ENCODE peak calls at places on chromosomes 16 and 17, in eight cellular contexts. One of them, this sample, is unnamed. For H3K4me1 and H3K27me3, the result is how much of the 10 kb centered on the place peaks cover.

GRCh38 chr17:50051082-50051576 is 4.8 kb upstream of the ITGA3 start:
- DNase-seq in psoas muscle: no peak
- DNase-seq in fibroblast of lung: peak
- DNase-seq in heart right ventricle: no peak
- DNase-seq in Peyer's patch: no peak
- DNase-seq in ovary: no peak
- DNase-seq in cardiac muscle cell: no peak
- DNase-seq in ascending aorta: no peak
- DNase-seq in this sample: no peak

GRCh38 chr17:49218941-49219913 is 8.7 kb downstream of the ABI3 start:
- DNase-seq in fibroblast of lung: no peak
- DNase-seq in heart right ventricle: no peak
- DNase-seq in ascending aorta: no peak
- DNase-seq in Peyer's patch: peak
- DNase-seq in psoas muscle: peak
- DNase-seq in cardiac muscle cell: no peak
- DNase-seq in ovary: no peak
- DNase-seq in this sample: peak

GRCh38 chr17:38403491-38403890 is 24.8 kb upstream of the ARHGAP23 start:
- DNase-seq in cardiac muscle cell: no peak
- DNase-seq in ascending aorta: no peak
- DNase-seq in heart right ventricle: no peak
- DNase-seq in psoas muscle: no peak
- DNase-seq in ovary: no peak
- DNase-seq in Peyer's patch: no peak
- DNase-seq in fibroblast of lung: peak
- DNase-seq in this sample: no peak

GRCh38 chr17:2815781-2816185 is 19.5 kb downstream of the RAP1GAP2 start:
- DNase-seq in ovary: no peak
- DNase-seq in psoas muscle: no peak
- DNase-seq in ascending aorta: no peak
- DNase-seq in heart right ventricle: no peak
- DNase-seq in cardiac muscle cell: peak
- DNase-seq in Peyer's patch: peak
- DNase-seq in fibroblast of lung: no peak
- DNase-seq in this sample: no peak

GRCh38 chr17:74181341-74181740 is 22.1 kb upstream of the RPL38 start:
- DNase-seq in Peyer's patch: no peak
- DNase-seq in cardiac muscle cell: no peak
- DNase-seq in ovary: no peak
- DNase-seq in ascending aorta: no peak
- DNase-seq in psoas muscle: no peak
- DNase-seq in fibroblast of lung: no peak
- DNase-seq in heart right ventricle: no peak
- DNase-seq in this sample: no peak

GRCh38 chr16:72978212-72978611 is 69.7 kb downstream of the ZFHX3 start:
- DNase-seq in ovary: no peak
- DNase-seq in heart right ventricle: no peak
- DNase-seq in Peyer's patch: no peak
- DNase-seq in ascending aorta: no peak
- DNase-seq in fibroblast of lung: no peak
- DNase-seq in psoas muscle: no peak
- DNase-seq in cardiac muscle cell: no peak
- DNase-seq in this sample: no peak

GRCh38 chr17:44763170-44763569 is 4.4 kb downstream of the ADAM11 start:
- DNase-seq in cardiac muscle cell: no peak
- DNase-seq in fibroblast of lung: no peak
- DNase-seq in ovary: no peak
- DNase-seq in heart right ventricle: no peak
- DNase-seq in Peyer's patch: no peak
- DNase-seq in psoas muscle: no peak
- DNase-seq in ascending aorta: no peak
- DNase-seq in this sample: no peak

GRCh38 chr16:53415504-53415903 is 18.8 kb upstream of the RBL2 start:
- DNase-seq in psoas muscle: no peak
- DNase-seq in cardiac muscle cell: peak
- DNase-seq in ovary: no peak
- DNase-seq in Peyer's patch: no peak
- DNase-seq in ascending aorta: no peak
- DNase-seq in fibroblast of lung: no peak
- DNase-seq in heart right ventricle: no peak
- DNase-seq in this sample: no peak

GRCh38 chr16:49704586-49705155 is 151.2 kb downstream of the ZNF423 start:
- DNase-seq in fibroblast of lung: no peak
- DNase-seq in Peyer's patch: no peak
- DNase-seq in ovary: no peak
- DNase-seq in cardiac muscle cell: no peak
- DNase-seq in ascending aorta: no peak
- DNase-seq in psoas muscle: no peak
- DNase-seq in heart right ventricle: no peak
- DNase-seq in this sample: no peak
- H3K4me1 ChIP-seq in fibroblast of lung: under half
- H3K4me1 ChIP-seq in Peyer's patch: under half
- H3K4me1 ChIP-seq in ovary: under half
- H3K4me1 ChIP-seq in cardiac muscle cell: under half
- H3K4me1 ChIP-seq in ascending aorta: under half
- H3K4me1 ChIP-seq in psoas muscle: under half
- H3K4me1 ChIP-seq in heart right ventricle: under half
- H3K4me1 ChIP-seq in this sample: under half

GRCh38 chr16:80570106-80570478 is 29.3 kb downstream of the DYNLRB2 start:
- DNase-seq in fibroblast of lung: peak
- DNase-seq in psoas muscle: no peak
- DNase-seq in ovary: no peak
- DNase-seq in cardiac muscle cell: no peak
- DNase-seq in Peyer's patch: no peak
- DNase-seq in heart right ventricle: no peak
- DNase-seq in ascending aorta: no peak
- DNase-seq in this sample: no peak
- H3K27ac ChIP-seq in fibroblast of lung: no peak
- H3K27ac ChIP-seq in psoas muscle: no peak
- H3K27ac ChIP-seq in ovary: no peak
- H3K27ac ChIP-seq in cardiac muscle cell: no peak
- H3K27ac ChIP-seq in Peyer's patch: no peak
- H3K27ac ChIP-seq in heart right ventricle: no peak
- H3K27ac ChIP-seq in ascending aorta: no peak
- H3K27ac ChIP-seq in this sample: no peak

GRCh38 chr16:54936086-54936978 is 5.7 kb downstream of the IRX5 start:
- DNase-seq in heart right ventricle: peak
- DNase-seq in ascending aorta: no peak
- DNase-seq in fibroblast of lung: peak
- DNase-seq in Peyer's patch: no peak
- DNase-seq in psoas muscle: no peak
- DNase-seq in cardiac muscle cell: peak
- DNase-seq in ovary: no peak
- DNase-seq in this sample: no peak
- H3K27me3 ChIP-seq in heart right ventricle: half or more
- H3K27me3 ChIP-seq in ascending aorta: under half
- H3K27me3 ChIP-seq in fibroblast of lung: half or more
- H3K27me3 ChIP-seq in Peyer's patch: under half
- H3K27me3 ChIP-seq in psoas muscle: under half
- H3K27me3 ChIP-seq in cardiac muscle cell: under half
- H3K27me3 ChIP-seq in ovary: under half
- H3K27me3 ChIP-seq in this sample: under half

DNA sequence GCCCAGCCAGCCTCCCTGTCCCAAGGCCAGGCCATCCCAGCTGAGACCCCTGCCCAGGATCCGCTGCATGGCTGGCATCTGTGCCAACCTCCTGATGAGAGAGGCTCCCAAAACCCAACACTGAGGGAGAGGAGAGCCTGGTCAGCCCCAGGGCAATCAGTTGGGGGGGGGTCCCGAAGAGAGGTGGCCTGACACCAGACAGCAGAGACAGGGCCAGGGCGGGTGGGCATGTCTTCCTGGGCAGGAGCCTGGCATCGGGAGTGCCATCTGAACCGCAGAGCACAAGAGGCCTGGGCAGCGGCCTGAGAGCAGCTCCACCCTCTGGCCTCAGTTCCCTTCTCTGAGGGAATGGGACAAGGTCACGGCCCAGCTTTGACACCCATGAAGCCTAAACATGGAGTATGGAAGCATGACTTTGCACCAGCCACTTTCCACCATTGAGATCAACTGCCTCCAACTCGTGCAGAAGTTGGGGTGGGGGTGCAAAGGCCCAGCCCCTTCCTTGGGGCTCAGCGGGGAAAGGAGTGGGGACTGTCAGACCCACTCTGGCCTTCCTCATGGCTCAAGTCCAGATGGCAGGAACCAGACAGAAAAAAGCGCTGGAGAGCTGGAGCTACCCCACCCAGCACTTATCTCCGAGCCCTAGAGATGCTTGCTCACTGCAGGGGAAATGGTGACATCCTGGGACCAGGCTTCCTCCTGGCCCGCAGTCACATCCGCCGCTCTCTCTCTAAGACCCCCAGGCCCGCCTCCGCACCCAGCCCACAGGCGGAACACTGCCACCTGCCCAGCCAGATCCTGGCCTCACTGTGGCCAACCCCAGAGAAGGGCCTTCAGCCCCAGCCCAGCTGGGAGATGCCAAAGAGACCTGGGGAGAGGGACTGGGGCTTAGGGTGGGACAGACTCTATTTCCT is 9.7 kb downstream of the RHBDF2 start:
- DNase-seq in ovary: no peak
- DNase-seq in ascending aorta: no peak
- DNase-seq in Peyer's patch: peak
- DNase-seq in fibroblast of lung: no peak
- DNase-seq in cardiac muscle cell: no peak
- DNase-seq in heart right ventricle: no peak
- DNase-seq in psoas muscle: no peak
- DNase-seq in this sample: no peak
- H3K4me1 ChIP-seq in ovary: under half
- H3K4me1 ChIP-seq in ascending aorta: under half
- H3K4me1 ChIP-seq in Peyer's patch: under half
- H3K4me1 ChIP-seq in fibroblast of lung: under half
- H3K4me1 ChIP-seq in cardiac muscle cell: under half
- H3K4me1 ChIP-seq in heart right ventricle: under half
- H3K4me1 ChIP-seq in psoas muscle: under half
- H3K4me1 ChIP-seq in this sample: under half